ENCODE peak calls at places on chromosomes 16 and 17, in eight cellular contexts. One of them, this sample, is unnamed.

GRCh38 chr16:77767211-77767610 is 21.2 kb upstream of the VAT1L start:
- DNase-seq in NCI-H1694 treated with DMSO at 0.1 percent for 48 hours: no peak
- DNase-seq in activated CD8-positive, alpha-beta T cell treated with anti-CD3 and anti-CD28 coated beads for 36 hours: no peak
- DNase-seq in posterior cingulate gyrus: no peak
- DNase-seq in germinal center: no peak
- DNase-seq in WTC11: no peak
- DNase-seq in NCI-H748 treated with DMSO at 0.1 percent for 48 hours: no peak
- DNase-seq in HTR-8/SVneo: no peak
- DNase-seq in this sample: no peak

GRCh38 chr16:10965440-10966039 is 21.2 kb downstream of the CLEC16A start:
- DNase-seq in WTC11: no peak
- DNase-seq in activated CD8-positive, alpha-beta T cell treated with anti-CD3 and anti-CD28 coated beads for 36 hours: peak; percentile 62
- DNase-seq in germinal center: peak; percentile 47
- DNase-seq in NCI-H748 treated with DMSO at 0.1 percent for 48 hours: no peak
- DNase-seq in posterior cingulate gyrus: no peak
- DNase-seq in HTR-8/SVneo: no peak
- DNase-seq in NCI-H1694 treated with DMSO at 0.1 percent for 48 hours: no peak
- DNase-seq in this sample: no peak

GRCh38 chr16:75265911-75266701 is 14.7 kb upstream of the BCAR1 start:
- DNase-seq in NCI-H1694 treated with DMSO at 0.1 percent for 48 hours: no peak
- DNase-seq in NCI-H748 treated with DMSO at 0.1 percent for 48 hours: peak; percentile 34
- DNase-seq in HTR-8/SVneo: peak; percentile 94
- DNase-seq in germinal center: peak; percentile 78
- DNase-seq in posterior cingulate gyrus: no peak
- DNase-seq in WTC11: peak; percentile 90
- DNase-seq in activated CD8-positive, alpha-beta T cell treated with anti-CD3 and anti-CD28 coated beads for 36 hours: no peak
- DNase-seq in this sample: peak; percentile 83

GRCh38 chr16:86205521-86206245 is 304.6 kb upstream of the FOXF1 start:
- DNase-seq in NCI-H1694 treated with DMSO at 0.1 percent for 48 hours: no peak
- DNase-seq in germinal center: no peak
- DNase-seq in HTR-8/SVneo: no peak
- DNase-seq in activated CD8-positive, alpha-beta T cell treated with anti-CD3 and anti-CD28 coated beads for 36 hours: no peak
- DNase-seq in posterior cingulate gyrus: peak; percentile 20
- DNase-seq in WTC11: no peak
- DNase-seq in NCI-H748 treated with DMSO at 0.1 percent for 48 hours: no peak
- DNase-seq in this sample: no peak

GRCh38 chr16:73735018-73735417 is 561.6 kb upstream of the PSMD7 start:
- DNase-seq in activated CD8-positive, alpha-beta T cell treated with anti-CD3 and anti-CD28 coated beads for 36 hours: peak; percentile 29
- DNase-seq in WTC11: no peak
- DNase-seq in NCI-H748 treated with DMSO at 0.1 percent for 48 hours: no peak
- DNase-seq in posterior cingulate gyrus: no peak
- DNase-seq in germinal center: no peak
- DNase-seq in HTR-8/SVneo: no peak
- DNase-seq in NCI-H1694 treated with DMSO at 0.1 percent for 48 hours: no peak
- DNase-seq in this sample: no peak

GRCh38 chr16:4244254-4244812 is 2.5 kb upstream of the SRL start:
- DNase-seq in WTC11: no peak
- DNase-seq in activated CD8-positive, alpha-beta T cell treated with anti-CD3 and anti-CD28 coated beads for 36 hours: no peak
- DNase-seq in HTR-8/SVneo: no peak
- DNase-seq in NCI-H1694 treated with DMSO at 0.1 percent for 48 hours: peak; percentile 9
- DNase-seq in NCI-H748 treated with DMSO at 0.1 percent for 48 hours: peak; percentile 18
- DNase-seq in posterior cingulate gyrus: no peak
- DNase-seq in germinal center: no peak
- DNase-seq in this sample: peak; percentile 53

GRCh38 chr17:37179893-37180292 is 195.9 kb upstream of the C17orf78 start:
- DNase-seq in posterior cingulate gyrus: no peak
- DNase-seq in WTC11: no peak
- DNase-seq in HTR-8/SVneo: peak; percentile 54
- DNase-seq in NCI-H1694 treated with DMSO at 0.1 percent for 48 hours: no peak
- DNase-seq in NCI-H748 treated with DMSO at 0.1 percent for 48 hours: no peak
- DNase-seq in germinal center: no peak
- DNase-seq in activated CD8-positive, alpha-beta T cell treated with anti-CD3 and anti-CD28 coated beads for 36 hours: no peak
- DNase-seq in this sample: no peak

GRCh38 chr17:82881900-82882714 is 42.3 kb upstream of the ZNF750 start:
- DNase-seq in NCI-H1694 treated with DMSO at 0.1 percent for 48 hours: no peak
- DNase-seq in germinal center: no peak
- DNase-seq in posterior cingulate gyrus: peak; percentile 69
- DNase-seq in HTR-8/SVneo: no peak
- DNase-seq in NCI-H748 treated with DMSO at 0.1 percent for 48 hours: no peak
- DNase-seq in WTC11: no peak
- DNase-seq in activated CD8-positive, alpha-beta T cell treated with anti-CD3 and anti-CD28 coated beads for 36 hours: no peak
- DNase-seq in this sample: no peak

GRCh38 chr17:3415610-3416009 is 4.4 kb downstream of the OR3A3 start:
- DNase-seq in activated CD8-positive, alpha-beta T cell treated with anti-CD3 and anti-CD28 coated beads for 36 hours: no peak
- DNase-seq in germinal center: no peak
- DNase-seq in HTR-8/SVneo: no peak
- DNase-seq in NCI-H748 treated with DMSO at 0.1 percent for 48 hours: no peak
- DNase-seq in WTC11: no peak
- DNase-seq in NCI-H1694 treated with DMSO at 0.1 percent for 48 hours: no peak
- DNase-seq in posterior cingulate gyrus: no peak
- DNase-seq in this sample: no peak

GRCh38 chr17:80961931-80962330 is 29.7 kb upstream of the CHMP6 start:
- DNase-seq in WTC11: no peak
- DNase-seq in activated CD8-positive, alpha-beta T cell treated with anti-CD3 and anti-CD28 coated beads for 36 hours: no peak
- DNase-seq in posterior cingulate gyrus: no peak
- DNase-seq in germinal center: no peak
- DNase-seq in NCI-H748 treated with DMSO at 0.1 percent for 48 hours: no peak
- DNase-seq in NCI-H1694 treated with DMSO at 0.1 percent for 48 hours: no peak
- DNase-seq in HTR-8/SVneo: no peak
- DNase-seq in this sample: no peak

GRCh38 chr17:63695889-63696288 is 4.0 kb downstream of the LIMD2 start:
- DNase-seq in WTC11: no peak
- DNase-seq in activated CD8-positive, alpha-beta T cell treated with anti-CD3 and anti-CD28 coated beads for 36 hours: no peak
- DNase-seq in posterior cingulate gyrus: no peak
- DNase-seq in HTR-8/SVneo: no peak
- DNase-seq in NCI-H1694 treated with DMSO at 0.1 percent for 48 hours: no peak
- DNase-seq in NCI-H748 treated with DMSO at 0.1 percent for 48 hours: no peak
- DNase-seq in germinal center: no peak
- DNase-seq in this sample: no peak

GRCh38 chr16:969508-970378 is 1.0 kb downstream of the LMF1 start:
- DNase-seq in HTR-8/SVneo: no peak
- DNase-seq in posterior cingulate gyrus: peak; percentile 86
- DNase-seq in germinal center: no peak
- DNase-seq in activated CD8-positive, alpha-beta T cell treated with anti-CD3 and anti-CD28 coated beads for 36 hours: no peak
- DNase-seq in NCI-H748 treated with DMSO at 0.1 percent for 48 hours: no peak
- DNase-seq in WTC11: peak; percentile 39
- DNase-seq in NCI-H1694 treated with DMSO at 0.1 percent for 48 hours: no peak
- DNase-seq in this sample: peak; percentile 46

GRCh38 chr16:85614338-85615013 is 1.4 kb downstream of the GSE1 start:
- DNase-seq in NCI-H748 treated with DMSO at 0.1 percent for 48 hours: no peak
- DNase-seq in posterior cingulate gyrus: no peak
- DNase-seq in germinal center: no peak
- DNase-seq in activated CD8-positive, alpha-beta T cell treated with anti-CD3 and anti-CD28 coated beads for 36 hours: no peak
- DNase-seq in WTC11: no peak
- DNase-seq in NCI-H1694 treated with DMSO at 0.1 percent for 48 hours: no peak
- DNase-seq in HTR-8/SVneo: no peak
- DNase-seq in this sample: no peak

GRCh38 chr17:66467766-66468165 is 165.4 kb downstream of the PRKCA start:
- DNase-seq in WTC11: no peak
- DNase-seq in HTR-8/SVneo: no peak
- DNase-seq in activated CD8-positive, alpha-beta T cell treated with anti-CD3 and anti-CD28 coated beads for 36 hours: no peak
- DNase-seq in NCI-H1694 treated with DMSO at 0.1 percent for 48 hours: no peak
- DNase-seq in NCI-H748 treated with DMSO at 0.1 percent for 48 hours: no peak
- DNase-seq in posterior cingulate gyrus: no peak
- DNase-seq in germinal center: no peak
- DNase-seq in this sample: no peak

GRCh38 chr16:75589301-75589700 is 23.1 kb downstream of the GABARAPL2 start:
- DNase-seq in germinal center: no peak
- DNase-seq in NCI-H748 treated with DMSO at 0.1 percent for 48 hours: no peak
- DNase-seq in activated CD8-positive, alpha-beta T cell treated with anti-CD3 and anti-CD28 coated beads for 36 hours: no peak
- DNase-seq in HTR-8/SVneo: no peak
- DNase-seq in NCI-H1694 treated with DMSO at 0.1 percent for 48 hours: no peak
- DNase-seq in WTC11: no peak
- DNase-seq in posterior cingulate gyrus: no peak
- DNase-seq in this sample: no peak

GRCh38 chr17:65122836-65123756 is 14.1 kb upstream of the RGS9 start:
- DNase-seq in posterior cingulate gyrus: peak; percentile 92
- DNase-seq in NCI-H1694 treated with DMSO at 0.1 percent for 48 hours: peak; percentile 78
- DNase-seq in HTR-8/SVneo: peak; percentile 97
- DNase-seq in WTC11: peak; percentile 87
- DNase-seq in germinal center: peak; percentile 87
- DNase-seq in activated CD8-positive, alpha-beta T cell treated with anti-CD3 and anti-CD28 coated beads for 36 hours: peak; percentile 89
- DNase-seq in NCI-H748 treated with DMSO at 0.1 percent for 48 hours: peak; percentile 70
- DNase-seq in this sample: peak; percentile 94

GRCh38 chr17:9817086-9817485 is 4.8 kb downstream of the GSG1L2 start:
- DNase-seq in germinal center: no peak
- DNase-seq in NCI-H748 treated with DMSO at 0.1 percent for 48 hours: no peak
- DNase-seq in posterior cingulate gyrus: peak; percentile 90
- DNase-seq in NCI-H1694 treated with DMSO at 0.1 percent for 48 hours: no peak
- DNase-seq in activated CD8-positive, alpha-beta T cell treated with anti-CD3 and anti-CD28 coated beads for 36 hours: no peak
- DNase-seq in HTR-8/SVneo: peak; percentile 56
- DNase-seq in WTC11: peak; percentile 59
- DNase-seq in this sample: no peak

GRCh38 chr16:55642611-55643010 is 13.2 kb upstream of the SLC6A2 start:
- DNase-seq in NCI-H748 treated with DMSO at 0.1 percent for 48 hours: no peak
- DNase-seq in NCI-H1694 treated with DMSO at 0.1 percent for 48 hours: no peak
- DNase-seq in activated CD8-positive, alpha-beta T cell treated with anti-CD3 and anti-CD28 coated beads for 36 hours: no peak
- DNase-seq in posterior cingulate gyrus: no peak
- DNase-seq in germinal center: no peak
- DNase-seq in HTR-8/SVneo: no peak
- DNase-seq in WTC11: no peak
- DNase-seq in this sample: no peak

GRCh38 chr17:50272246-50272645 is 2.0 kb upstream of the TMEM92 start:
- DNase-seq in NCI-H748 treated with DMSO at 0.1 percent for 48 hours: no peak
- DNase-seq in posterior cingulate gyrus: peak; percentile 32
- DNase-seq in HTR-8/SVneo: no peak
- DNase-seq in germinal center: no peak
- DNase-seq in NCI-H1694 treated with DMSO at 0.1 percent for 48 hours: no peak
- DNase-seq in WTC11: peak; percentile 13
- DNase-seq in activated CD8-positive, alpha-beta T cell treated with anti-CD3 and anti-CD28 coated beads for 36 hours: no peak
- DNase-seq in this sample: no peak

GRCh38 chr17:9021985-9022552 is 759 bp downstream of the NTN1 start:
- DNase-seq in HTR-8/SVneo: peak; percentile 36
- DNase-seq in germinal center: peak; percentile 14
- DNase-seq in posterior cingulate gyrus: no peak
- DNase-seq in NCI-H748 treated with DMSO at 0.1 percent for 48 hours: no peak
- DNase-seq in activated CD8-positive, alpha-beta T cell treated with anti-CD3 and anti-CD28 coated beads for 36 hours: peak; percentile 8
- DNase-seq in WTC11: peak; percentile 42
- DNase-seq in NCI-H1694 treated with DMSO at 0.1 percent for 48 hours: no peak
- DNase-seq in this sample: peak; percentile 29

GRCh38 chr16:29789775-29790182 is 772 bp upstream of the KIF22 start:
- DNase-seq in HTR-8/SVneo: no peak
- DNase-seq in germinal center: no peak
- DNase-seq in NCI-H748 treated with DMSO at 0.1 percent for 48 hours: no peak
- DNase-seq in activated CD8-positive, alpha-beta T cell treated with anti-CD3 and anti-CD28 coated beads for 36 hours: no peak
- DNase-seq in WTC11: no peak
- DNase-seq in posterior cingulate gyrus: no peak
- DNase-seq in NCI-H1694 treated with DMSO at 0.1 percent for 48 hours: no peak
- DNase-seq in this sample: peak; percentile 30

GRCh38 chr16:79625738-79626137 is 25.2 kb upstream of the MAF start:
- DNase-seq in germinal center: no peak
- DNase-seq in activated CD8-positive, alpha-beta T cell treated with anti-CD3 and anti-CD28 coated beads for 36 hours: no peak
- DNase-seq in WTC11: no peak
- DNase-seq in HTR-8/SVneo: no peak
- DNase-seq in NCI-H748 treated with DMSO at 0.1 percent for 48 hours: no peak
- DNase-seq in posterior cingulate gyrus: no peak
- DNase-seq in NCI-H1694 treated with DMSO at 0.1 percent for 48 hours: no peak
- DNase-seq in this sample: no peak

GRCh38 chr17:1695365-1695764 is 10.7 kb upstream of the PRPF8 start:
- DNase-seq in WTC11: no peak
- DNase-seq in activated CD8-positive, alpha-beta T cell treated with anti-CD3 and anti-CD28 coated beads for 36 hours: no peak
- DNase-seq in germinal center: no peak
- DNase-seq in HTR-8/SVneo: no peak
- DNase-seq in posterior cingulate gyrus: no peak
- DNase-seq in NCI-H1694 treated with DMSO at 0.1 percent for 48 hours: no peak
- DNase-seq in NCI-H748 treated with DMSO at 0.1 percent for 48 hours: no peak
- DNase-seq in this sample: no peak

GRCh38 chr17:43456661-43457361 is 27.0 kb upstream of the DHX8 start:
- DNase-seq in activated CD8-positive, alpha-beta T cell treated with anti-CD3 and anti-CD28 coated beads for 36 hours: peak; percentile 46
- DNase-seq in NCI-H1694 treated with DMSO at 0.1 percent for 48 hours: peak; percentile 98
- DNase-seq in posterior cingulate gyrus: no peak
- DNase-seq in NCI-H748 treated with DMSO at 0.1 percent for 48 hours: no peak
- DNase-seq in WTC11: no peak
- DNase-seq in germinal center: no peak
- DNase-seq in HTR-8/SVneo: no peak
- DNase-seq in this sample: no peak

GRCh38 chr17:73247728-73248127 is 14.0 kb downstream of the CPSF4L start:
- DNase-seq in NCI-H1694 treated with DMSO at 0.1 percent for 48 hours: no peak
- DNase-seq in posterior cingulate gyrus: no peak
- DNase-seq in WTC11: no peak
- DNase-seq in germinal center: no peak
- DNase-seq in NCI-H748 treated with DMSO at 0.1 percent for 48 hours: no peak
- DNase-seq in HTR-8/SVneo: no peak
- DNase-seq in activated CD8-positive, alpha-beta T cell treated with anti-CD3 and anti-CD28 coated beads for 36 hours: no peak
- DNase-seq in this sample: no peak

GRCh38 chr17:57679356-57679755 is 65.7 kb downstream of the CCDC182 start:
- DNase-seq in posterior cingulate gyrus: no peak
- DNase-seq in NCI-H748 treated with DMSO at 0.1 percent for 48 hours: no peak
- DNase-seq in activated CD8-positive, alpha-beta T cell treated with anti-CD3 and anti-CD28 coated beads for 36 hours: no peak
- DNase-seq in HTR-8/SVneo: no peak
- DNase-seq in WTC11: no peak
- DNase-seq in germinal center: no peak
- DNase-seq in NCI-H1694 treated with DMSO at 0.1 percent for 48 hours: no peak
- DNase-seq in this sample: no peak

GRCh38 chr17:78563189-78564145 is 13.7 kb downstream of the DNAH17 start:
- DNase-seq in activated CD8-positive, alpha-beta T cell treated with anti-CD3 and anti-CD28 coated beads for 36 hours: no peak
- DNase-seq in NCI-H748 treated with DMSO at 0.1 percent for 48 hours: no peak
- DNase-seq in HTR-8/SVneo: no peak
- DNase-seq in WTC11: no peak
- DNase-seq in posterior cingulate gyrus: no peak
- DNase-seq in germinal center: no peak
- DNase-seq in NCI-H1694 treated with DMSO at 0.1 percent for 48 hours: peak; percentile 49
- DNase-seq in this sample: no peak

GRCh38 chr17:17849863-17850373 is 13.1 kb upstream of the SREBF1 start:
- DNase-seq in NCI-H1694 treated with DMSO at 0.1 percent for 48 hours: no peak
- DNase-seq in HTR-8/SVneo: no peak
- DNase-seq in WTC11: no peak
- DNase-seq in posterior cingulate gyrus: no peak
- DNase-seq in NCI-H748 treated with DMSO at 0.1 percent for 48 hours: no peak
- DNase-seq in activated CD8-positive, alpha-beta T cell treated with anti-CD3 and anti-CD28 coated beads for 36 hours: peak; percentile 96
- DNase-seq in germinal center: peak; percentile 58
- DNase-seq in this sample: peak; percentile 71

GRCh38 chr16:73170587-73170986 is 122.7 kb upstream of the ZFHX3 start:
- DNase-seq in germinal center: no peak
- DNase-seq in posterior cingulate gyrus: no peak
- DNase-seq in activated CD8-positive, alpha-beta T cell treated with anti-CD3 and anti-CD28 coated beads for 36 hours: no peak
- DNase-seq in NCI-H1694 treated with DMSO at 0.1 percent for 48 hours: no peak
- DNase-seq in HTR-8/SVneo: no peak
- DNase-seq in WTC11: no peak
- DNase-seq in NCI-H748 treated with DMSO at 0.1 percent for 48 hours: no peak
- DNase-seq in this sample: no peak

GRCh38 chr17:81123052-81124048 is 42.0 kb upstream of the PVALEF start:
- DNase-seq in posterior cingulate gyrus: no peak
- DNase-seq in HTR-8/SVneo: no peak
- DNase-seq in germinal center: no peak
- DNase-seq in WTC11: no peak
- DNase-seq in NCI-H748 treated with DMSO at 0.1 percent for 48 hours: no peak
- DNase-seq in NCI-H1694 treated with DMSO at 0.1 percent for 48 hours: no peak
- DNase-seq in activated CD8-positive, alpha-beta T cell treated with anti-CD3 and anti-CD28 coated beads for 36 hours: no peak
- DNase-seq in this sample: no peak

GRCh38 chr16:68992521-68992920 is 112.9 kb upstream of the HAS3 start:
- DNase-seq in germinal center: no peak
- DNase-seq in activated CD8-positive, alpha-beta T cell treated with anti-CD3 and anti-CD28 coated beads for 36 hours: no peak
- DNase-seq in NCI-H1694 treated with DMSO at 0.1 percent for 48 hours: no peak
- DNase-seq in posterior cingulate gyrus: no peak
- DNase-seq in HTR-8/SVneo: peak; percentile 57
- DNase-seq in WTC11: no peak
- DNase-seq in NCI-H748 treated with DMSO at 0.1 percent for 48 hours: no peak
- DNase-seq in this sample: no peak

GRCh38 chr17:16001498-16001897 is 1.9 kb downstream of the TTC19 start:
- DNase-seq in activated CD8-positive, alpha-beta T cell treated with anti-CD3 and anti-CD28 coated beads for 36 hours: peak; percentile 11
- DNase-seq in posterior cingulate gyrus: no peak
- DNase-seq in HTR-8/SVneo: no peak
- DNase-seq in WTC11: no peak
- DNase-seq in NCI-H748 treated with DMSO at 0.1 percent for 48 hours: no peak
- DNase-seq in germinal center: no peak
- DNase-seq in NCI-H1694 treated with DMSO at 0.1 percent for 48 hours: no peak
- DNase-seq in this sample: no peak

GRCh38 chr17:83155128-83156081 is 76.0 kb downstream of the METRNL start:
- DNase-seq in HTR-8/SVneo: no peak
- DNase-seq in germinal center: no peak
- DNase-seq in WTC11: no peak
- DNase-seq in posterior cingulate gyrus: no peak
- DNase-seq in NCI-H748 treated with DMSO at 0.1 percent for 48 hours: no peak
- DNase-seq in activated CD8-positive, alpha-beta T cell treated with anti-CD3 and anti-CD28 coated beads for 36 hours: peak; percentile 54
- DNase-seq in NCI-H1694 treated with DMSO at 0.1 percent for 48 hours: no peak
- DNase-seq in this sample: peak; percentile 78

GRCh38 chr16:67546091-67546501 is 16.2 kb upstream of the CTCF start:
- DNase-seq in HTR-8/SVneo: no peak
- DNase-seq in posterior cingulate gyrus: peak; percentile 69
- DNase-seq in NCI-H748 treated with DMSO at 0.1 percent for 48 hours: no peak
- DNase-seq in WTC11: no peak
- DNase-seq in activated CD8-positive, alpha-beta T cell treated with anti-CD3 and anti-CD28 coated beads for 36 hours: no peak
- DNase-seq in germinal center: no peak
- DNase-seq in NCI-H1694 treated with DMSO at 0.1 percent for 48 hours: no peak
- DNase-seq in this sample: no peak

This sample was measured in RPMI8226.